ENCODE peak calls at places on chromosomes 1 and 21, in seven cellular contexts. L, D, N, V, R, Q and Y are unnamed samples.

GRCh38 chr1:47688631-47689296 is 250.9 kb downstream of the FOXD2 start:
- DNase-seq in L (peak), D (no peak), N (no peak), V (peak), R (no peak), Q (no peak), Y (no peak)

GRCh38 chr1:159247266-159247665 is 42.6 kb downstream of the ACKR1 start:
- DNase-seq in L (no peak), D (no peak), N (no peak), V (no peak), R (no peak), Q (no peak), Y (no peak)

GRCh38 chr1:22550021-22550420 is 13.3 kb upstream of the EPHA8 start:
- DNase-seq in L (no peak), D (no peak), N (no peak), V (no peak), R (no peak), Q (no peak), Y (no peak)

GRCh38 chr1:41795205-41795762 is 123.4 kb downstream of the HIVEP3 start:
- DNase-seq in L (no peak), D (no peak), N (peak), V (no peak), R (no peak), Q (no peak), Y (no peak)

GRCh38 chr1:78092686-78093085 is 46.9 kb downstream of the GIPC2 start:
- DNase-seq in L (no peak), D (no peak), N (no peak), V (no peak), R (no peak), Q (no peak), Y (no peak)

GRCh38 chr1:230818881-230819280 is 49.4 kb downstream of the C1orf198 start:
- DNase-seq in L (peak), D (no peak), N (no peak), V (no peak), R (no peak), Q (no peak), Y (no peak)

GRCh38 chr1:248858096-248858890 is 592 bp downstream of the ZNF692 start:
- DNase-seq in L (peak), D (peak), N (peak), V (peak), R (no peak), Q (peak), Y (peak)

GRCh38 chr1:150406483-150406882 is 42.5 kb downstream of the RPRD2 start:
- DNase-seq in L (no peak), D (no peak), N (no peak), V (no peak), R (no peak), Q (no peak), Y (no peak)

GRCh38 chr1:195733826-195734225 is 874.4 kb downstream of the KCNT2 start:
- DNase-seq in L (no peak), D (peak), N (peak), V (no peak), R (no peak), Q (no peak), Y (no peak)

GRCh38 chr21:25528511-25528910 is 78.8 kb downstream of the MRPL39 start:
- DNase-seq in L (no peak), D (no peak), N (no peak), V (no peak), R (no peak), Q (no peak), Y (no peak)

GRCh38 chr1:216310776-216311175 is 112.5 kb downstream of the USH2A start:
- DNase-seq in L (peak), D (no peak), N (no peak), V (no peak), R (no peak), Q (no peak), Y (no peak)

GRCh38 chr1:239125888-239126287 is 260.5 kb upstream of the CHRM3 start:
- DNase-seq in L (no peak), D (no peak), N (no peak), V (no peak), R (no peak), Q (no peak), Y (no peak)

GRCh38 chr1:27429029-27429425 is 36.6 kb downstream of the GPR3 start:
- DNase-seq in L (no peak), D (no peak), N (no peak), V (no peak), R (no peak), Q (no peak), Y (no peak)

GRCh38 chr1:152870831-152871730 is 7.0 kb upstream of the SMCP start:
- DNase-seq in L (peak), D (peak), N (peak), V (no peak), R (no peak), Q (no peak), Y (no peak)

GRCh38 chr1:237012361-237012760 is 8.1 kb upstream of the MT1HL1 start:
- DNase-seq in L (no peak), D (no peak), N (no peak), V (no peak), R (no peak), Q (no peak), Y (no peak)

GRCh38 chr1:203768158-203768725 is 3.3 kb downstream of the LAX1 start:
- DNase-seq in L (no peak), D (no peak), N (no peak), V (no peak), R (no peak), Q (no peak), Y (no peak)

GRCh38 chr1:211135342-211135950 is 1.5 kb upstream of the KCNH1 start:
- DNase-seq in L (no peak), D (peak), N (peak), V (peak), R (peak), Q (no peak), Y (no peak)

GRCh38 chr1:78687914-78688313 is 38.3 kb downstream of the IFI44 start:
- DNase-seq in L (no peak), D (no peak), N (no peak), V (no peak), R (no peak), Q (no peak), Y (no peak)

GRCh38 chr1:156177918-156178654 is 15.8 kb upstream of the SLC25A44 start:
- DNase-seq in L (no peak), D (no peak), N (peak), V (no peak), R (no peak), Q (no peak), Y (no peak)

GRCh38 chr21:44653656-44654575 is 543 bp downstream of the KRTAP12-4 start:
- DNase-seq in L (no peak), D (no peak), N (no peak), V (no peak), R (no peak), Q (no peak), Y (no peak)

GRCh38 chr1:109488201-109488600 is 4.5 kb downstream of the ATXN7L2 start:
- DNase-seq in L (peak), D (no peak), N (peak), V (no peak), R (no peak), Q (no peak), Y (no peak)

GRCh38 chr1:152756872-152757271 is 953 bp upstream of the KPRP start:
- DNase-seq in L (no peak), D (no peak), N (no peak), V (no peak), R (no peak), Q (no peak), Y (no peak)

GRCh38 chr21:33948096-33948950 is 32.7 kb upstream of the ATP5PO start:
- DNase-seq in L (peak), D (no peak), N (peak), V (peak), R (peak), Q (no peak), Y (no peak)

DNA sequence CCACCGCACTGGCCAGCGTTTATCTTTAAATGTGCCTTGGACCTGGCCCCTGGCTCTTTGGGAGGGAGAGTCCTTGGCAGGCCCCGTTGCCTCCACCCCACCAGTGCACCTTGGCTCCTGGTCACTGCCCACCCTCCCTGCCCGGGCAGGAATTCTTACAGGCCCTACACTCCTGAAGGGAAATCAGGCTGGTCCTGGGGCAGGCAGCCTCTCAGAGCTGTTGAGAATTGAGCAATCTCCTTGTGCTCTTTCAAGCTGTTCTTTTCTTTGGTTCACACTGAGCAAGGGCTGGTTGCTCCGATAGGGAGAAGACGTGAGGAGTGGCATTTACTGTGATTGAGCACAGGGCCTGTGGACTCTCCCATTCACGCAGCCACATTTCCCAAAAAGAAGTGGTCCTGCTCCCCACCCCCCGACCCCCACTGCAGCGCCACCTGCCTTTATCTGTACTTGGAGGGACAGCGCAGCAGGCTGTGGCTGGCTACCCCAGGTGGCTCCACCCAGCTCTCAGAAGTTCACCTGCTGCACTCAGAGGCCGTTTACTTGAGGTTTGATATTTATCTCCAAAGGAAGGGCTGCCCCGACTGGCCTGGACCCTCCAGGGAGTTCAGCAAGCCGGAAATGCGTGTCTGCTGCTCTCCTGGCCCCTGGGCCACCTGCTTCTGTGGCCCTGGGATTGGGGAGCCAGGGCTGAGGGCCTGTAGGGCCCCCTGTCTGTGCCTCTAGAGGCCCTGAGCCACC is 47.8 kb downstream of the SKI start:
- DNase-seq in L (no peak), D (no peak), N (peak), V (no peak), R (no peak), Q (no peak), Y (no peak)
- TF ChIP-seq TAF1 in L (no peak), D (no peak), N (no peak), V (no peak), R (no peak), Q (no peak), Y (no peak)

DNA sequence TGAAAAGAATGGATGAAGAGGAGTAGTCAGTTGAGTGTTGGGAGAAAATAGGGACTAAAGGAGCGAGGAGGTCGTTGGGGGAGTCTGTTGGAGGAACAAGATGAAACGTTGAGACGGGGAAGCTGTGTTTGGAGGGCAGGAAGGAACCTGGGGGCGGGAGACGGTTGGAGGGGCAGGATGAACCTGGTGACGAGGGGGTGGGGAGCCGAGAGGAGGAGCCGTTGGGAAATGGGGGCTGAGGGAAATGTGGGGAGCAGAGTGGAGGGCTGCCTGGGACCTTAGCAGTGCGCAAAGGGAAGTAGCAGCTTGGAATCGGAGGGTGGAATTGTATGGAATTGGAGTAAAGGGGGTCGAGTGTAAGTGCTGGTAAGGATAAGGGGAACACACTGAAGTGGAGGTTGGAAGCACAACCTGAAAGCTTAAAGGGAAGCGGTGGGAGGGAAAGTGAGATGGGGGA is 630 bp downstream of the MTF2 start:
- DNase-seq in L (peak), D (no peak), N (peak), V (peak), R (no peak), Q (no peak), Y (no peak)
- TF ChIP-seq TAF1 in L (peak), D (no peak), N (no peak), V (no peak), R (no peak), Q (no peak), Y (no peak)

GRCh38 chr1:1230656-1231399 is 973 bp downstream of the SDF4 start:
- DNase-seq in L (no peak), D (peak), N (peak), V (peak), R (no peak), Q (no peak), Y (no peak)
- TF ChIP-seq TAF1 in L (no peak), D (no peak), N (no peak), V (no peak), R (no peak), Q (no peak), Y (no peak)

DNA sequence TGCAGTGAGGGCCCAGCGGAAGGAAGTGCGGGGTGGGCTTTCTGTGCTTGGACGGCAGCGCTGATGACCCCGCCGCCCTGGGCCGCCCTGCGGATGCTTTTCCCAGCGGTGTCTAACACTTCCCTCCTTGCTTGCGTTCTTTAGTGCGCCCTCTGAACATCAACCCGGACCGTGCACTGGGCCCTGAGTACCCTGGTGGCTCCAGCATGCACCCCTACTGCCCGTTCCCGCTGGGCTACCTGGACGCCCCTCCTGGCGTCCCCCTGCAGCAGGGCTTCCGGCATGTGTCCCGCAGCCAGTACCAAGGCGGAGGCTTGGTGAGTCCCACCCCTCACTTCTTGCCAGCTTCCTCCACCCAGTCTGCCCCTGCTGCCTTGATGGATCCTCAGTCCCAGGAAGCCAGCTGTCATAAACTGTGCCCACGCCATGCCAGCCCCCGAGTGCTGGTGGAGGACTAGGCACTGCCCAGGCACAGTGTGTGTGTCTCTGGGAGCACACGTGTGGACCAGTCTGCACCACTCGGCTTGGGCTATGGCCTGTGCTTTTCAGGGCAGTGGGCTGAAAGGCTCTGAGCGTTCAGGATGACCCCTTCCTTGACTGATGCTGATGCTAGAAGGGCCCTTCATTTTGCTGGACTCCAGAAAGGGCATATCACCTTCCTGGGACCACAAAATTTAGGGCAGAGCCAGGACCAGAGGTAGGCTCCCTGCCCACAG is 2.3 kb downstream of the DMRTB1 start:
- DNase-seq in L (no peak), D (no peak), N (no peak), V (no peak), R (no peak), Q (no peak), Y (no peak)
- TF ChIP-seq TAF1 in L (no peak), D (no peak), N (no peak), V (no peak), R (no peak), Q (no peak), Y (no peak)

GRCh38 chr1:208431721-208432120 is 187.5 kb upstream of the PLXNA2 start:
- DNase-seq in L (no peak), D (no peak), N (no peak), V (no peak), R (no peak), Q (no peak), Y (no peak)

GRCh38 chr1:208432346-208432745 is 188.2 kb upstream of the PLXNA2 start:
- DNase-seq in L (no peak), D (no peak), N (no peak), V (no peak), R (no peak), Q (no peak), Y (no peak)

GRCh38 chr1:208434008-208434407 is 189.8 kb upstream of the PLXNA2 start:
- DNase-seq in L (no peak), D (no peak), N (no peak), V (no peak), R (no peak), Q (no peak), Y (no peak)

GRCh38 chr1:208430220-208430619 is 186.0 kb upstream of the PLXNA2 start:
- DNase-seq in L (no peak), D (no peak), N (no peak), V (no peak), R (no peak), Q (no peak), Y (no peak)

DNA sequence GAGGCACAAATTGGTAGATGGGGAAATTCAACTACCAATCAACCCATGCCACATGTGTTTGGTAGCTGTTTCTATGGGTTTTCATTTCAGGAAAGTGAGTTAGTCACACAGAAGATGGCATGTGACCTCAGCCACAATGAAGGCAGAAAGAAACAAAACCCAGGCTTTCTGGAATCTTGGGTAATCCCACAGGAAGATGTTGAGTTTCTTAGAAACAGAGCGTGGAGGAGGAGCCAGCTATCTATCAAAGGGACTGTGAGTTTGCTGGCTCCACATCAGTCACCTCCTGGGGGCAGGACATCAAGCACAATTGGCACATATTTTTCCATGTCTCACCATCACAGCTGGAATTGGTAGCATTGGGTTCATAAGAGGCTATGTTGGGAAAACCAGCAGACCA is 188.9 kb upstream of the PLXNA2 start:
- DNase-seq in L (no peak), D (no peak), N (no peak), V (no peak), R (no peak), Q (no peak), Y (no peak)
- TF ChIP-seq TAF1 in L (no peak), D (no peak), N (no peak), V (no peak), R (no peak), Q (no peak), Y (no peak)

GRCh38 chr1:18037651-18038050 is 69.9 kb upstream of the IGSF21 start:
- DNase-seq in L (no peak), D (no peak), N (no peak), V (no peak), R (no peak), Q (no peak), Y (no peak)
- TF ChIP-seq TAF1 in L (no peak), D (no peak), N (no peak), V (no peak), R (no peak), Q (no peak), Y (no peak)

DNA sequence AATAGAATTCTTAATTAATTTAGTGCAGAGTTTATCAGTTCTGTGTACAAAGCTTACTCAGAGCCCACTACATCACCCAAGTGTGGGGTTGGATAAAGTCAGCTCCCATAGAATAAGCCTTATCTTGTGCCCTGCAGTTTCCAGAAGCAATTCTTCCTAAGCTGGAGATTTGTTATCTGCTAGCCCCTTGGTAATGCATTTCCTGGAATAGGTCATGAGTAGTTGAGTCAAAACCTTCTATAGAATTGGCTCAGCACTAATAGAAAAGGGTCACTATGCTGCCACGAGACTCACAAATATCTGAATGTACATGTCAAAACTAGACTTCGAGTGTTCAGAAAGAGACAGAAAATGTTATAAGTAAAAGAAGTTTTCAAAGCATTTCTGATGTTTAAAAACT is 434.2 kb upstream of the RUNX1 start:
- DNase-seq in L (no peak), D (no peak), N (peak), V (no peak), R (no peak), Q (no peak), Y (no peak)
- TF ChIP-seq TAF1 in L (no peak), D (no peak), N (no peak), V (no peak), R (no peak), Q (no peak), Y (no peak)

GRCh38 chr21:43574741-43575465 is 84.4 kb downstream of the HSF2BP start:
- DNase-seq in L (no peak), D (no peak), N (no peak), V (no peak), R (no peak), Q (no peak), Y (no peak)
- TF ChIP-seq TAF1 in L (no peak), D (no peak), N (no peak), V (no peak), R (no peak), Q (no peak), Y (no peak)